ENCODE peak calls at places on chromosomes 2 and 18, in six cellular contexts. One of them, this sample, is unnamed.

GRCh38 chr2:206443735-206444527 is 599 bp downstream of the ADAM23 start:
- DNase-seq in hippocampal formation: no peak
- DNase-seq in T-helper 22 cell: no peak
- DNase-seq in H54: peak; percentile 49
- DNase-seq in HFF-Myc: no peak
- DNase-seq in glomerular endothelial cell: no peak
- DNase-seq in this sample: no peak

GRCh38 chr2:102637358-102637757 is 18.0 kb downstream of the SLC9A2 start:
- DNase-seq in hippocampal formation: no peak
- DNase-seq in T-helper 22 cell: no peak
- DNase-seq in H54: no peak
- DNase-seq in HFF-Myc: no peak
- DNase-seq in glomerular endothelial cell: no peak
- DNase-seq in this sample: no peak

GRCh38 chr18:9856097-9856496 is 29.7 kb upstream of the TXNDC2 start:
- DNase-seq in hippocampal formation: no peak
- DNase-seq in T-helper 22 cell: no peak
- DNase-seq in H54: no peak
- DNase-seq in HFF-Myc: no peak
- DNase-seq in glomerular endothelial cell: no peak
- DNase-seq in this sample: no peak

GRCh38 chr18:3671181-3671580 is 221.2 kb downstream of the TGIF1 start:
- DNase-seq in hippocampal formation: no peak
- DNase-seq in T-helper 22 cell: no peak
- DNase-seq in H54: no peak
- DNase-seq in HFF-Myc: no peak
- DNase-seq in glomerular endothelial cell: no peak
- DNase-seq in this sample: no peak

GRCh38 chr2:68110102-68110501 is 47.3 kb upstream of the C1D start:
- DNase-seq in hippocampal formation: no peak
- DNase-seq in T-helper 22 cell: no peak
- DNase-seq in H54: no peak
- DNase-seq in HFF-Myc: no peak
- DNase-seq in glomerular endothelial cell: no peak
- DNase-seq in this sample: no peak

GRCh38 chr2:200702646-200703118 is 109.0 kb upstream of the BZW1 start:
- DNase-seq in hippocampal formation: no peak
- DNase-seq in T-helper 22 cell: peak; percentile 37
- DNase-seq in H54: no peak
- DNase-seq in HFF-Myc: no peak
- DNase-seq in glomerular endothelial cell: no peak
- DNase-seq in this sample: no peak

GRCh38 chr2:143264851-143265250 is 135.6 kb downstream of the ARHGAP15 start:
- DNase-seq in hippocampal formation: no peak
- DNase-seq in T-helper 22 cell: no peak
- DNase-seq in H54: no peak
- DNase-seq in HFF-Myc: peak; percentile 4
- DNase-seq in glomerular endothelial cell: no peak
- DNase-seq in this sample: no peak

GRCh38 chr2:42067521-42067920 is 19.7 kb downstream of the PKDCC start:
- DNase-seq in hippocampal formation: no peak
- DNase-seq in T-helper 22 cell: no peak
- DNase-seq in H54: no peak
- DNase-seq in HFF-Myc: no peak
- DNase-seq in glomerular endothelial cell: no peak
- DNase-seq in this sample: no peak

GRCh38 chr2:72921866-72922265 is 4.5 kb downstream of the EMX1 start:
- DNase-seq in hippocampal formation: no peak
- DNase-seq in T-helper 22 cell: no peak
- DNase-seq in H54: no peak
- DNase-seq in HFF-Myc: no peak
- DNase-seq in glomerular endothelial cell: no peak
- DNase-seq in this sample: no peak

GRCh38 chr2:109208071-109208950 is 79.3 kb downstream of the SH3RF3 start:
- DNase-seq in hippocampal formation: no peak
- DNase-seq in T-helper 22 cell: no peak
- DNase-seq in H54: no peak
- DNase-seq in HFF-Myc: peak; percentile 93
- DNase-seq in glomerular endothelial cell: no peak
- DNase-seq in this sample: no peak

GRCh38 chr2:217054791-217055190 is 194.9 kb upstream of the TNP1 start:
- DNase-seq in hippocampal formation: no peak
- DNase-seq in T-helper 22 cell: no peak
- DNase-seq in H54: no peak
- DNase-seq in HFF-Myc: no peak
- DNase-seq in glomerular endothelial cell: no peak
- DNase-seq in this sample: no peak

GRCh38 chr18:56532176-56532840 is 106.1 kb downstream of the TXNL1 start:
- DNase-seq in hippocampal formation: no peak
- DNase-seq in T-helper 22 cell: no peak
- DNase-seq in H54: no peak
- DNase-seq in HFF-Myc: no peak
- DNase-seq in glomerular endothelial cell: no peak
- DNase-seq in this sample: no peak

GRCh38 chr2:31384771-31385276 is 29.7 kb downstream of the XDH start:
- DNase-seq in hippocampal formation: no peak
- DNase-seq in T-helper 22 cell: no peak
- DNase-seq in H54: peak; percentile 38
- DNase-seq in HFF-Myc: peak; percentile 52
- DNase-seq in glomerular endothelial cell: no peak
- DNase-seq in this sample: no peak

GRCh38 chr2:223100061-223100511 is 48.1 kb downstream of the KCNE4 start:
- DNase-seq in hippocampal formation: no peak
- DNase-seq in T-helper 22 cell: no peak
- DNase-seq in H54: no peak
- DNase-seq in HFF-Myc: no peak
- DNase-seq in glomerular endothelial cell: no peak
- DNase-seq in this sample: no peak

GRCh38 chr2:32446362-32446761 is 89.5 kb downstream of the BIRC6 start:
- DNase-seq in hippocampal formation: no peak
- DNase-seq in T-helper 22 cell: no peak
- DNase-seq in H54: no peak
- DNase-seq in HFF-Myc: no peak
- DNase-seq in glomerular endothelial cell: no peak
- DNase-seq in this sample: no peak

GRCh38 chr2:210092791-210093190 is 78.4 kb downstream of the KANSL1L start:
- DNase-seq in hippocampal formation: no peak
- DNase-seq in T-helper 22 cell: no peak
- DNase-seq in H54: no peak
- DNase-seq in HFF-Myc: no peak
- DNase-seq in glomerular endothelial cell: no peak
- DNase-seq in this sample: no peak

GRCh38 chr2:190545756-190546385 is 11.3 kb upstream of the NEMP2 start:
- DNase-seq in hippocampal formation: no peak
- DNase-seq in T-helper 22 cell: no peak
- DNase-seq in H54: no peak
- DNase-seq in HFF-Myc: no peak
- DNase-seq in glomerular endothelial cell: no peak
- DNase-seq in this sample: no peak

GRCh38 chr2:160141944-160142343 is 58.1 kb downstream of the ITGB6 start:
- DNase-seq in hippocampal formation: no peak
- DNase-seq in T-helper 22 cell: no peak
- DNase-seq in H54: no peak
- DNase-seq in HFF-Myc: no peak
- DNase-seq in glomerular endothelial cell: no peak
- DNase-seq in this sample: no peak

GRCh38 chr18:11095211-11095610 is 54.2 kb downstream of the PIEZO2 start:
- DNase-seq in hippocampal formation: no peak
- DNase-seq in T-helper 22 cell: no peak
- DNase-seq in H54: no peak
- DNase-seq in HFF-Myc: no peak
- DNase-seq in glomerular endothelial cell: no peak
- DNase-seq in this sample: no peak

GRCh38 chr2:212032536-212033219 is 505.9 kb downstream of the ERBB4 start:
- DNase-seq in hippocampal formation: no peak
- DNase-seq in T-helper 22 cell: no peak
- DNase-seq in H54: no peak
- DNase-seq in HFF-Myc: no peak
- DNase-seq in glomerular endothelial cell: no peak
- DNase-seq in this sample: no peak

GRCh38 chr2:95077521-95077807 is 44.1 kb downstream of the MRPS5 start:
- DNase-seq in hippocampal formation: peak; percentile 39
- DNase-seq in T-helper 22 cell: no peak
- DNase-seq in H54: no peak
- DNase-seq in HFF-Myc: no peak
- DNase-seq in glomerular endothelial cell: no peak
- DNase-seq in this sample: no peak

GRCh38 chr18:27540126-27540525 is 355.0 kb upstream of the CHST9 start:
- DNase-seq in hippocampal formation: no peak
- DNase-seq in T-helper 22 cell: no peak
- DNase-seq in H54: no peak
- DNase-seq in HFF-Myc: no peak
- DNase-seq in glomerular endothelial cell: no peak
- DNase-seq in this sample: no peak

GRCh38 chr2:197926673-197927072 is 122.3 kb downstream of the PLCL1 start:
- DNase-seq in hippocampal formation: no peak
- DNase-seq in T-helper 22 cell: no peak
- DNase-seq in H54: no peak
- DNase-seq in HFF-Myc: no peak
- DNase-seq in glomerular endothelial cell: no peak
- DNase-seq in this sample: no peak

GRCh38 chr2:101519173-101519492 is 44.2 kb upstream of the RFX8 start:
- DNase-seq in hippocampal formation: no peak
- DNase-seq in T-helper 22 cell: no peak
- DNase-seq in H54: no peak
- DNase-seq in HFF-Myc: no peak
- DNase-seq in glomerular endothelial cell: no peak
- DNase-seq in this sample: no peak

GRCh38 chr18:45871655-45872054 is 46.2 kb downstream of the SIGLEC15 start:
- DNase-seq in hippocampal formation: no peak
- DNase-seq in T-helper 22 cell: no peak
- DNase-seq in H54: peak; percentile 3
- DNase-seq in HFF-Myc: no peak
- DNase-seq in glomerular endothelial cell: no peak
- DNase-seq in this sample: no peak

GRCh38 chr18:34742761-34743366 is 32.8 kb downstream of the DTNA start:
- DNase-seq in hippocampal formation: no peak
- DNase-seq in T-helper 22 cell: no peak
- DNase-seq in H54: no peak
- DNase-seq in HFF-Myc: no peak
- DNase-seq in glomerular endothelial cell: no peak
- DNase-seq in this sample: no peak

GRCh38 chr2:228777855-228778355 is 493.2 kb downstream of the PID1 start:
- DNase-seq in hippocampal formation: no peak
- DNase-seq in T-helper 22 cell: no peak
- DNase-seq in H54: no peak
- DNase-seq in HFF-Myc: no peak
- DNase-seq in glomerular endothelial cell: no peak
- DNase-seq in this sample: no peak

GRCh38 chr2:235026137-235026536 is 74.3 kb downstream of the SH3BP4 start:
- DNase-seq in hippocampal formation: no peak
- DNase-seq in T-helper 22 cell: no peak
- DNase-seq in H54: peak; percentile 63
- DNase-seq in HFF-Myc: peak; percentile 77
- DNase-seq in glomerular endothelial cell: peak; percentile 62
- DNase-seq in this sample: no peak

GRCh38 chr18:58866261-58867232 is 1.9 kb downstream of the ZNF532 start:
- DNase-seq in hippocampal formation: no peak
- DNase-seq in T-helper 22 cell: no peak
- DNase-seq in H54: no peak
- DNase-seq in HFF-Myc: no peak
- DNase-seq in glomerular endothelial cell: no peak
- DNase-seq in this sample: no peak

GRCh38 chr2:237322564-237322963 is 91.4 kb downstream of the COL6A3 start:
- DNase-seq in hippocampal formation: no peak
- DNase-seq in T-helper 22 cell: no peak
- DNase-seq in H54: no peak
- DNase-seq in HFF-Myc: no peak
- DNase-seq in glomerular endothelial cell: no peak
- DNase-seq in this sample: no peak

GRCh38 chr18:21112543-21113105 is 1.0 kb upstream of the ROCK1 start:
- DNase-seq in hippocampal formation: no peak
- DNase-seq in T-helper 22 cell: no peak
- DNase-seq in H54: no peak
- DNase-seq in HFF-Myc: no peak
- DNase-seq in glomerular endothelial cell: no peak
- DNase-seq in this sample: no peak